ENCODE peak calls at places on chromosomes 16 and 17, in ten cellular contexts. One of them, this sample, is unnamed.
A peak's percentile ranks its signal among the peaks of the same experiment; 100 is the strongest.

GRCh38 chr17:57885148-57885915 is 35.5 kb upstream of the MRPS23 start:
- DNase-seq in frontal cortex: no peak
- DNase-seq in stimulated activated CD4-positive, alpha-beta T cell treated with anti-CD3 and anti-CD28 coated beads, Interleukin-1b, Interleukin-23, amount 100 ng/mL, for 1 hour: no peak
- DNase-seq in naive thymus-derived CD4-positive, alpha-beta T cell: no peak
- DNase-seq in NCI-H1417: no peak
- DNase-seq in SW 1271: no peak
- DNase-seq in germinal center: no peak
- DNase-seq in putamen: no peak
- DNase-seq in PC-9: no peak
- DNase-seq in left ventricle myocardium inferior: no peak
- DNase-seq in this sample: no peak

GRCh38 chr16:56637814-56638750 is at the start of gene MT1A:
- DNase-seq in NCI-H1417: peak; percentile 42
- DNase-seq in naive thymus-derived CD4-positive, alpha-beta T cell: no peak
- DNase-seq in germinal center: no peak
- DNase-seq in frontal cortex: peak; percentile 54
- DNase-seq in PC-9: peak; percentile 76
- DNase-seq in left ventricle myocardium inferior: peak; percentile 83
- DNase-seq in putamen: no peak
- DNase-seq in stimulated activated CD4-positive, alpha-beta T cell treated with anti-CD3 and anti-CD28 coated beads, Interleukin-1b, Interleukin-23, amount 100 ng/mL, for 1 hour: no peak
- DNase-seq in SW 1271: no peak
- DNase-seq in this sample: no peak

GRCh38 chr17:146546-146945 is 9.2 kb downstream of the SCGB1C2 start:
- DNase-seq in putamen: no peak
- DNase-seq in naive thymus-derived CD4-positive, alpha-beta T cell: no peak
- DNase-seq in NCI-H1417: no peak
- DNase-seq in frontal cortex: no peak
- DNase-seq in SW 1271: no peak
- DNase-seq in PC-9: no peak
- DNase-seq in germinal center: no peak
- DNase-seq in stimulated activated CD4-positive, alpha-beta T cell treated with anti-CD3 and anti-CD28 coated beads, Interleukin-1b, Interleukin-23, amount 100 ng/mL, for 1 hour: no peak
- DNase-seq in left ventricle myocardium inferior: peak; percentile 6
- DNase-seq in this sample: no peak

GRCh38 chr16:69417537-69418199 is 6.8 kb upstream of the CYB5B start:
- DNase-seq in NCI-H1417: peak; percentile 13
- DNase-seq in SW 1271: no peak
- DNase-seq in PC-9: no peak
- DNase-seq in left ventricle myocardium inferior: no peak
- DNase-seq in germinal center: no peak
- DNase-seq in naive thymus-derived CD4-positive, alpha-beta T cell: no peak
- DNase-seq in frontal cortex: no peak
- DNase-seq in stimulated activated CD4-positive, alpha-beta T cell treated with anti-CD3 and anti-CD28 coated beads, Interleukin-1b, Interleukin-23, amount 100 ng/mL, for 1 hour: no peak
- DNase-seq in putamen: peak; percentile 18
- DNase-seq in this sample: no peak

GRCh38 chr16:57810197-57811024 is 8.1 kb upstream of the KIFC3 start:
- DNase-seq in frontal cortex: no peak
- DNase-seq in PC-9: peak; percentile 91
- DNase-seq in germinal center: no peak
- DNase-seq in SW 1271: peak; percentile 93
- DNase-seq in putamen: no peak
- DNase-seq in stimulated activated CD4-positive, alpha-beta T cell treated with anti-CD3 and anti-CD28 coated beads, Interleukin-1b, Interleukin-23, amount 100 ng/mL, for 1 hour: peak; percentile 45
- DNase-seq in NCI-H1417: peak; percentile 87
- DNase-seq in left ventricle myocardium inferior: peak; percentile 75
- DNase-seq in naive thymus-derived CD4-positive, alpha-beta T cell: peak; percentile 20
- DNase-seq in this sample: peak; percentile 68

GRCh38 chr16:54933281-54934150 is 2.9 kb downstream of the IRX5 start:
- DNase-seq in putamen: no peak
- DNase-seq in frontal cortex: peak; percentile 28
- DNase-seq in NCI-H1417: no peak
- DNase-seq in germinal center: no peak
- DNase-seq in SW 1271: no peak
- DNase-seq in naive thymus-derived CD4-positive, alpha-beta T cell: no peak
- DNase-seq in left ventricle myocardium inferior: no peak
- DNase-seq in stimulated activated CD4-positive, alpha-beta T cell treated with anti-CD3 and anti-CD28 coated beads, Interleukin-1b, Interleukin-23, amount 100 ng/mL, for 1 hour: no peak
- DNase-seq in PC-9: no peak
- DNase-seq in this sample: no peak

GRCh38 chr16:24488045-24488444 is 51.3 kb upstream of the RBBP6 start:
- DNase-seq in naive thymus-derived CD4-positive, alpha-beta T cell: no peak
- DNase-seq in SW 1271: no peak
- DNase-seq in germinal center: no peak
- DNase-seq in stimulated activated CD4-positive, alpha-beta T cell treated with anti-CD3 and anti-CD28 coated beads, Interleukin-1b, Interleukin-23, amount 100 ng/mL, for 1 hour: no peak
- DNase-seq in NCI-H1417: no peak
- DNase-seq in left ventricle myocardium inferior: no peak
- DNase-seq in frontal cortex: no peak
- DNase-seq in PC-9: no peak
- DNase-seq in putamen: no peak
- DNase-seq in this sample: no peak

GRCh38 chr17:74442670-74443515 is 11.0 kb downstream of the GPRC5C start:
- DNase-seq in germinal center: peak; percentile 54
- DNase-seq in PC-9: peak; percentile 77
- DNase-seq in stimulated activated CD4-positive, alpha-beta T cell treated with anti-CD3 and anti-CD28 coated beads, Interleukin-1b, Interleukin-23, amount 100 ng/mL, for 1 hour: no peak
- DNase-seq in NCI-H1417: peak; percentile 77
- DNase-seq in SW 1271: no peak
- DNase-seq in naive thymus-derived CD4-positive, alpha-beta T cell: no peak
- DNase-seq in frontal cortex: no peak
- DNase-seq in putamen: no peak
- DNase-seq in left ventricle myocardium inferior: peak; percentile 94
- DNase-seq in this sample: peak; percentile 26

GRCh38 chr16:1054660-1055556 is 17.6 kb upstream of the SSTR5 start:
- DNase-seq in PC-9: peak; percentile 69
- DNase-seq in NCI-H1417: peak; percentile 20
- DNase-seq in SW 1271: no peak
- DNase-seq in left ventricle myocardium inferior: peak; percentile 70
- DNase-seq in putamen: peak; percentile 61
- DNase-seq in stimulated activated CD4-positive, alpha-beta T cell treated with anti-CD3 and anti-CD28 coated beads, Interleukin-1b, Interleukin-23, amount 100 ng/mL, for 1 hour: peak; percentile 24
- DNase-seq in germinal center: peak; percentile 38
- DNase-seq in frontal cortex: peak; percentile 92
- DNase-seq in naive thymus-derived CD4-positive, alpha-beta T cell: no peak
- DNase-seq in this sample: peak; percentile 27

GRCh38 chr16:68463904-68464303 is 15.6 kb upstream of the SMPD3 start:
- DNase-seq in frontal cortex: no peak
- DNase-seq in naive thymus-derived CD4-positive, alpha-beta T cell: no peak
- DNase-seq in left ventricle myocardium inferior: no peak
- DNase-seq in SW 1271: no peak
- DNase-seq in germinal center: no peak
- DNase-seq in stimulated activated CD4-positive, alpha-beta T cell treated with anti-CD3 and anti-CD28 coated beads, Interleukin-1b, Interleukin-23, amount 100 ng/mL, for 1 hour: no peak
- DNase-seq in NCI-H1417: no peak
- DNase-seq in PC-9: no peak
- DNase-seq in putamen: no peak
- DNase-seq in this sample: no peak

GRCh38 chr17:73532441-73532901 is 111.8 kb downstream of the SDK2 start:
- DNase-seq in putamen: no peak
- DNase-seq in stimulated activated CD4-positive, alpha-beta T cell treated with anti-CD3 and anti-CD28 coated beads, Interleukin-1b, Interleukin-23, amount 100 ng/mL, for 1 hour: no peak
- DNase-seq in left ventricle myocardium inferior: no peak
- DNase-seq in frontal cortex: no peak
- DNase-seq in germinal center: no peak
- DNase-seq in PC-9: no peak
- DNase-seq in naive thymus-derived CD4-positive, alpha-beta T cell: no peak
- DNase-seq in SW 1271: no peak
- DNase-seq in NCI-H1417: peak; percentile 89
- DNase-seq in this sample: peak; percentile 89

GRCh38 chr16:12958366-12958765 is 57.0 kb downstream of the SHISA9 start:
- DNase-seq in NCI-H1417: no peak
- DNase-seq in stimulated activated CD4-positive, alpha-beta T cell treated with anti-CD3 and anti-CD28 coated beads, Interleukin-1b, Interleukin-23, amount 100 ng/mL, for 1 hour: no peak
- DNase-seq in SW 1271: no peak
- DNase-seq in frontal cortex: no peak
- DNase-seq in germinal center: no peak
- DNase-seq in PC-9: no peak
- DNase-seq in left ventricle myocardium inferior: no peak
- DNase-seq in putamen: no peak
- DNase-seq in naive thymus-derived CD4-positive, alpha-beta T cell: no peak
- DNase-seq in this sample: no peak

GRCh38 chr17:36813357-36813756 is 123.9 kb upstream of the LHX1 start:
- DNase-seq in stimulated activated CD4-positive, alpha-beta T cell treated with anti-CD3 and anti-CD28 coated beads, Interleukin-1b, Interleukin-23, amount 100 ng/mL, for 1 hour: no peak
- DNase-seq in germinal center: no peak
- DNase-seq in putamen: no peak
- DNase-seq in left ventricle myocardium inferior: no peak
- DNase-seq in SW 1271: no peak
- DNase-seq in frontal cortex: no peak
- DNase-seq in naive thymus-derived CD4-positive, alpha-beta T cell: no peak
- DNase-seq in PC-9: no peak
- DNase-seq in NCI-H1417: no peak
- DNase-seq in this sample: no peak

GRCh38 chr17:7825206-7825980 is 8.6 kb upstream of the KDM6B start:
- DNase-seq in frontal cortex: no peak
- DNase-seq in stimulated activated CD4-positive, alpha-beta T cell treated with anti-CD3 and anti-CD28 coated beads, Interleukin-1b, Interleukin-23, amount 100 ng/mL, for 1 hour: no peak
- DNase-seq in SW 1271: peak; percentile 52
- DNase-seq in naive thymus-derived CD4-positive, alpha-beta T cell: no peak
- DNase-seq in germinal center: no peak
- DNase-seq in left ventricle myocardium inferior: no peak
- DNase-seq in NCI-H1417: peak; percentile 8
- DNase-seq in putamen: peak; percentile 79
- DNase-seq in PC-9: no peak
- DNase-seq in this sample: peak; percentile 4

GRCh38 chr16:89599451-89599858 is 14.0 kb upstream of the DPEP1 start:
- DNase-seq in germinal center: peak; percentile 17
- DNase-seq in frontal cortex: no peak
- DNase-seq in left ventricle myocardium inferior: no peak
- DNase-seq in PC-9: peak; percentile 80
- DNase-seq in naive thymus-derived CD4-positive, alpha-beta T cell: no peak
- DNase-seq in NCI-H1417: peak; percentile 19
- DNase-seq in SW 1271: peak; percentile 58
- DNase-seq in stimulated activated CD4-positive, alpha-beta T cell treated with anti-CD3 and anti-CD28 coated beads, Interleukin-1b, Interleukin-23, amount 100 ng/mL, for 1 hour: no peak
- DNase-seq in putamen: no peak
- DNase-seq in this sample: peak; percentile 50